ENCODE peak calls at places on chromosome 7, in seven cellular contexts. Z is BE2C, F is fibroblast of pulmonary artery, Q is DND-41, H is body of pancreas, U is stomach, L is IMR-90. G is an unnamed sample.

GRCh38 chr7:18771834-18772566 is 276.5 kb downstream of the HDAC9 start:
- DNase-seq in Z (no peak), F (no peak), Q (no peak), H (no peak), U (no peak), L (no peak), G (peak)

GRCh38 chr7:48300301-48300700 is 129.0 kb downstream of the ABCA13 start:
- DNase-seq in Z (no peak), F (no peak), Q (no peak), H (no peak), U (no peak), L (no peak), G (no peak)

GRCh38 chr7:2281556-2281955 is 32.7 kb downstream of the SNX8 start:
- DNase-seq in Z (peak), F (peak), Q (no peak), H (peak), U (no peak), L (peak), G (peak)

GRCh38 chr7:47536705-47537611 is 45.0 kb downstream of the TNS3 start:
- DNase-seq in Z (peak), F (peak), Q (no peak), H (peak), U (peak), L (peak), G (peak)

GRCh38 chr7:4739528-4739992 is 35.9 kb upstream of the AP5Z1 start:
- DNase-seq in Z (peak), F (peak), Q (peak), H (peak), U (peak), L (peak), G (peak)

GRCh38 chr7:140672382-140673062 is at the start of gene ADCK2:
- DNase-seq in Z (peak), F (no peak), Q (peak), H (peak), U (peak), L (no peak), G (no peak)

GRCh38 chr7:32506266-32507054 is 11.2 kb downstream of the AVL9 start:
- DNase-seq in Z (no peak), F (peak), Q (no peak), H (no peak), U (no peak), L (peak), G (peak)

GRCh38 chr7:25353191-25353590 is 124.9 kb upstream of the NPVF start:
- DNase-seq in Z (no peak), F (no peak), Q (no peak), H (no peak), U (no peak), L (no peak), G (no peak)

GRCh38 chr7:145665499-145666258 is 450.9 kb upstream of the CNTNAP2 start:
- DNase-seq in Z (no peak), F (no peak), Q (no peak), H (no peak), U (no peak), L (no peak), G (peak)

GRCh38 chr7:147412782-147413186 is 1177.8 kb upstream of the C7orf33 start:
- DNase-seq in Z (no peak), F (peak), Q (no peak), H (no peak), U (no peak), L (peak), G (peak)

GRCh38 chr7:142885311-142886230 is at the start of gene TRPV6:
- DNase-seq in Z (no peak), F (no peak), Q (no peak), H (peak), U (peak), L (no peak), G (no peak)

GRCh38 chr7:24456526-24457214 is 116.6 kb upstream of the PALS2 start:
- DNase-seq in Z (no peak), F (no peak), Q (no peak), H (peak), U (no peak), L (no peak), G (peak)

GRCh38 chr7:111438369-111439289 is 123.7 kb downstream of the IMMP2L start:
- DNase-seq in Z (no peak), F (peak), Q (no peak), H (no peak), U (no peak), L (peak), G (peak)

GRCh38 chr7:116957874-116958273 is 4.6 kb downstream of the ST7 start:
- DNase-seq in Z (no peak), F (no peak), Q (no peak), H (peak), U (no peak), L (no peak), G (no peak)

GRCh38 chr7:157464111-157464970 is 127.5 kb downstream of the DNAJB6 start:
- DNase-seq in Z (no peak), F (no peak), Q (no peak), H (no peak), U (peak), L (no peak), G (no peak)

GRCh38 chr7:44307301-44307900 is 18.0 kb downstream of the CAMK2B start:
- DNase-seq in Z (peak), F (peak), Q (peak), H (no peak), U (peak), L (peak), G (peak)

GRCh38 chr7:32335107-32335506 is 155.1 kb downstream of the LSM5 start:
- DNase-seq in Z (no peak), F (peak), Q (no peak), H (no peak), U (no peak), L (peak), G (no peak)

GRCh38 chr7:100694196-100694745 is at the start of gene GIGYF1:
- DNase-seq in Z (peak), F (peak), Q (peak), H (peak), U (peak), L (peak), G (peak)

GRCh38 chr7:128361463-128362441 is at the start of gene PRRT4:
- DNase-seq in Z (peak), F (no peak), Q (peak), H (peak), U (peak), L (no peak), G (no peak)

GRCh38 chr7:134690614-134691504 is 44.2 kb downstream of the BPGM start:
- DNase-seq in Z (no peak), F (no peak), Q (no peak), H (no peak), U (no peak), L (peak), G (peak)

GRCh38 chr7:138029941-138030340 is 28.1 kb upstream of the CREB3L2 start:
- DNase-seq in Z (no peak), F (peak), Q (no peak), H (no peak), U (no peak), L (no peak), G (peak)

GRCh38 chr7:71868797-71869196 is 543.3 kb downstream of the CALN1 start:
- DNase-seq in Z (no peak), F (no peak), Q (peak), H (no peak), U (no peak), L (no peak), G (no peak)

GRCh38 chr7:35760082-35760770 is 40.6 kb upstream of the SEPTIN7 start:
- DNase-seq in Z (no peak), F (no peak), Q (no peak), H (no peak), U (no peak), L (peak), G (peak)

GRCh38 chr7:1242601-1243289 is 10.1 kb downstream of the UNCX start:
- DNase-seq in Z (no peak), F (no peak), Q (no peak), H (no peak), U (no peak), L (no peak), G (no peak)

GRCh38 chr7:41437257-41438196 is 265.4 kb downstream of the INHBA start:
- DNase-seq in Z (no peak), F (no peak), Q (no peak), H (no peak), U (no peak), L (no peak), G (peak)

GRCh38 chr7:150435047-150435389 is 15.4 kb upstream of the GIMAP8 start:
- DNase-seq in Z (no peak), F (no peak), Q (no peak), H (no peak), U (no peak), L (no peak), G (no peak)

GRCh38 chr7:39978252-39978934 is 28.3 kb downstream of the CDK13 start:
- DNase-seq in Z (no peak), F (no peak), Q (no peak), H (no peak), U (no peak), L (no peak), G (no peak)

GRCh38 chr7:138684360-138684759 is 16.8 kb downstream of the SVOPL start:
- DNase-seq in Z (no peak), F (no peak), Q (no peak), H (no peak), U (no peak), L (no peak), G (no peak)

GRCh38 chr7:105439174-105439893 is 50.6 kb upstream of the SRPK2 start:
- DNase-seq in Z (peak), F (peak), Q (no peak), H (peak), U (peak), L (peak), G (peak)

GRCh38 chr7:24978837-24979469 is 1.0 kb downstream of the OSBPL3 start:
- DNase-seq in Z (peak), F (peak), Q (peak), H (no peak), U (no peak), L (no peak), G (peak)

GRCh38 chr7:27160546-27161213 is 4.2 kb upstream of the HOXA7 start:
- DNase-seq in Z (peak), F (peak), Q (peak), H (peak), U (peak), L (peak), G (peak)

GRCh38 chr7:143229054-143229790 is 7.4 kb downstream of the TAS2R40 start:
- DNase-seq in Z (peak), F (no peak), Q (no peak), H (no peak), U (no peak), L (no peak), G (no peak)

GRCh38 chr7:20307901-20308300 is 22.8 kb upstream of the ITGB8 start:
- DNase-seq in Z (no peak), F (no peak), Q (no peak), H (no peak), U (no peak), L (no peak), G (peak)

GRCh38 chr7:77699056-77699455 is 2.8 kb downstream of the RSBN1L start:
- DNase-seq in Z (peak), F (no peak), Q (no peak), H (no peak), U (no peak), L (no peak), G (no peak)

GRCh38 chr7:74044366-74045350 is 16.7 kb downstream of the ELN start:
- DNase-seq in Z (peak), F (no peak), Q (no peak), H (no peak), U (no peak), L (no peak), G (no peak)

GRCh38 chr7:39609084-39609461 is 14.3 kb upstream of the RALA start:
- DNase-seq in Z (peak), F (peak), Q (no peak), H (no peak), U (no peak), L (peak), G (peak)

GRCh38 chr7:42734568-42734967 is 177.3 kb downstream of the C7orf25 start:
- DNase-seq in Z (no peak), F (peak), Q (no peak), H (no peak), U (no peak), L (peak), G (peak)

GRCh38 chr7:131628634-131629033 is 72.2 kb upstream of the PODXL start:
- DNase-seq in Z (no peak), F (no peak), Q (no peak), H (no peak), U (no peak), L (no peak), G (no peak)
- H3K4me3 ChIP-seq in Z (no peak), F (no peak), Q (no peak), H (no peak), U (no peak), L (no peak), G (no peak)

GRCh38 chr7:55081067-55081853 is 62.4 kb downstream of the EGFR start:
- DNase-seq in Z (peak), F (no peak), Q (no peak), H (peak), U (no peak), L (no peak), G (peak)

GRCh38 chr7:55085511-55086412 is 66.9 kb downstream of the EGFR start:
- DNase-seq in Z (no peak), F (no peak), Q (no peak), H (no peak), U (no peak), L (no peak), G (no peak)

GRCh38 chr7:55081854-55082603 is 63.2 kb downstream of the EGFR start:
- DNase-seq in Z (no peak), F (no peak), Q (no peak), H (no peak), U (no peak), L (peak), G (peak)

GRCh38 chr7:55084307-55084706 is 65.5 kb downstream of the EGFR start:
- DNase-seq in Z (no peak), F (no peak), Q (no peak), H (no peak), U (no peak), L (no peak), G (no peak)

GRCh38 chr7:55083206-55083605 is 64.4 kb downstream of the EGFR start:
- DNase-seq in Z (no peak), F (peak), Q (no peak), H (no peak), U (no peak), L (peak), G (peak)
- TF ChIP-seq CTCF in Z (no peak), F (no peak), Q (no peak), H (no peak), U (no peak), L (no peak), G (no peak)

GRCh38 chr7:50305697-50306300 is 1.3 kb downstream of the IKZF1 start:
- DNase-seq in Z (no peak), F (no peak), Q (no peak), H (no peak), U (no peak), L (no peak), G (no peak)
- H3K4me3 ChIP-seq in Z (no peak), F (no peak), Q (peak), H (no peak), U (peak), L (no peak), G (no peak)

GRCh38 chr7:53350241-53350640 is 314.8 kb downstream of the POM121L12 start:
- DNase-seq in Z (peak), F (no peak), Q (peak), H (peak), U (no peak), L (no peak), G (no peak)
- TF ChIP-seq CTCF in Z (peak), F (no peak), Q (peak), H (no peak), U (no peak), L (no peak), G (no peak)

GRCh38 chr7:108001759-108002725 is 919 bp downstream of the LAMB1 start:
- DNase-seq in Z (peak), F (no peak), Q (no peak), H (peak), U (no peak), L (peak), G (peak)
- H3K4me3 ChIP-seq in Z (peak), F (peak), Q (no peak), H (peak), U (peak), L (peak), G (peak)

GRCh38 chr7:123750389-123751230 is 1.8 kb upstream of the WASL start:
- DNase-seq in Z (no peak), F (no peak), Q (no peak), H (no peak), U (no peak), L (no peak), G (no peak)

GRCh38 chr7:123748171-123748733 is 551 bp downstream of the WASL start:
- DNase-seq in Z (peak), F (peak), Q (peak), H (peak), U (peak), L (peak), G (peak)

GRCh38 chr7:123747620-123748141 is 1.1 kb downstream of the WASL start:
- DNase-seq in Z (peak), F (peak), Q (peak), H (peak), U (peak), L (peak), G (peak)

GRCh38 chr7:123749537-123749857 is 694 bp upstream of the WASL start:
- DNase-seq in Z (no peak), F (peak), Q (no peak), H (no peak), U (no peak), L (peak), G (peak)

DNA sequence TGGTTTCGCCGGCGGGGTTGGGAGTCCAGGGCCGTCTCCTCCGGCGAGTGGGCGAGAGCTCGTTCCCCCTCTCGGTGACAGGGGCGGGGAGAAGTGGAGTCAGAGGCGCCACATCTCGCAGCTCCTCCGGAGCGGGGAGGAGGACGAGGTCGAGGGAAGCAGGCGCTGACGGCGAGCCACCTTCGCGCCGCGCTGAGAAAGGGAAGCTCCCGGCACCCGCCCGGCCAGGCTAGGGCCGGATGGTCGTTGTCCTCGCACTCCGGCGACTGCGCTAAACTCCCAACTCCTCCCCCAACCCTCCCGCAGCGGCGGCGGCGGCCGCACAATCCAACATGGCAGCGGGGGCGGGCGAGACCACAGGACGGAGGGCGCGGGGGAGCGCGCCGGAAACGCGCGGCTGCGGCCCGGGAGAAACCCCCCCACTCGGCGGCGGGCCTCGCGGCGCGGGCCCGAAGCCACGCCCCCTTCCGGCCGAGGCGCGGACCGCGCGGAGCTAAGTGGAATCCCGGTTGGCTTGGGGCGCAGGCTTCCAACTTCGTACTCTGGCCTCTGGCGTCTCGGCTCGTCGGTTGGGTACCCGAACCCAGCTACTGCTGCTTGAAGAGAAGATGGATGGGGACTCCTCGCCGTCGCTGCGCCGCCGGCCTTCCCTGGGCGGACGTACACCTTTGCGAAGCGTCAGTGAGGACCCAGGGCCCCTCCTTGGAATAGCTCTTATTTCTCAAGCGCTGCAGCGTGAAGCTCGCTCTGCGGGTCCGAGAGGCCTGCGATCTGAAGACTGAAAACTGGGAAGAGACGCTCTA is at the start of gene WASL:
- DNase-seq in Z (peak), F (peak), Q (peak), H (peak), U (peak), L (peak), G (peak)
- TF ChIP-seq CTCF in Z (no peak), F (no peak), Q (no peak), H (no peak), U (peak), L (peak), G (no peak)

G was measured in fibroblast of the aortic adventitia.